ENCODE peak calls at places on chromosomes 2 and 18, in five cellular contexts. A is tibial nerve, H is stomach, F is hepatocyte, C is RWPE2. U is an unnamed sample.

GRCh38 chr2:203891474-203891873 is 23.9 kb downstream of the CTLA4 start:
- DNase-seq in A (no peak), H (no peak), F (no peak), C (no peak), U (no peak)

GRCh38 chr2:239106314-239106908 is 258.5 kb downstream of the TWIST2 start:
- DNase-seq in A (no peak), H (peak; percentile 64), F (peak; percentile 69), C (no peak), U (no peak)

GRCh38 chr2:96207073-96207777 is 1.4 kb downstream of the STARD7 start:
- DNase-seq in A (no peak), H (no peak), F (no peak), C (no peak), U (no peak)

GRCh38 chr2:187986392-187987105 is 305.1 kb upstream of the GULP1 start:
- DNase-seq in A (no peak), H (no peak), F (no peak), C (no peak), U (no peak)

GRCh38 chr2:107362973-107363372 is 463.7 kb upstream of the RGPD4 start:
- DNase-seq in A (no peak), H (no peak), F (no peak), C (no peak), U (no peak)

GRCh38 chr2:241802421-241802749 is 6.6 kb upstream of the NEU4 start:
- DNase-seq in A (no peak), H (no peak), F (peak; percentile 8), C (no peak), U (peak; percentile 26)

GRCh38 chr18:23943903-23944624 is 70.5 kb upstream of the TTC39C start:
- DNase-seq in A (no peak), H (no peak), F (no peak), C (no peak), U (no peak)

GRCh38 chr2:106851055-106851454 is 34.9 kb downstream of the ST6GAL2 start:
- DNase-seq in A (no peak), H (no peak), F (no peak), C (no peak), U (no peak)

GRCh38 chr18:48228841-48229240 is 180.3 kb downstream of the ZBTB7C start:
- DNase-seq in A (no peak), H (no peak), F (no peak), C (no peak), U (no peak)

GRCh38 chr2:148653437-148653836 is 8.9 kb downstream of the EPC2 start:
- DNase-seq in A (no peak), H (no peak), F (no peak), C (no peak), U (no peak)

GRCh38 chr2:221423212-221423804 is 148.8 kb downstream of the EPHA4 start:
- DNase-seq in A (no peak), H (no peak), F (no peak), C (no peak), U (no peak)

GRCh38 chr2:240469747-240470146 is 34.3 kb downstream of the GPC1 start:
- DNase-seq in A (no peak), H (no peak), F (no peak), C (no peak), U (no peak)

GRCh38 chr2:100176925-100177324 is 34.5 kb upstream of the AFF3 start:
- DNase-seq in A (no peak), H (no peak), F (no peak), C (no peak), U (no peak)

GRCh38 chr2:28199995-28200394 is 192.7 kb upstream of the FOSL2 start:
- DNase-seq in A (no peak), H (no peak), F (no peak), C (no peak), U (no peak)

GRCh38 chr2:46337208-46337994 is 40.2 kb downstream of the EPAS1 start:
- DNase-seq in A (no peak), H (no peak), F (no peak), C (no peak), U (no peak)

GRCh38 chr18:58788971-58789797 is 75.5 kb upstream of the ZNF532 start:
- DNase-seq in A (peak; percentile 31), H (peak; percentile 39), F (peak; percentile 59), C (no peak), U (peak; percentile 28)

GRCh38 chr2:10733584-10733958 is 12.1 kb downstream of the ATP6V1C2 start:
- DNase-seq in A (no peak), H (no peak), F (no peak), C (no peak), U (no peak)

GRCh38 chr2:129860088-129860487 is 119.4 kb upstream of the RAB6C start:
- DNase-seq in A (no peak), H (no peak), F (no peak), C (no peak), U (no peak)

GRCh38 chr2:208978966-208979365 is 444.9 kb upstream of the MAP2 start:
- DNase-seq in A (no peak), H (no peak), F (no peak), C (no peak), U (no peak)

GRCh38 chr2:189370719-189371118 is 70.6 kb upstream of the WDR75 start:
- DNase-seq in A (no peak), H (no peak), F (no peak), C (no peak), U (no peak)

GRCh38 chr18:68176901-68177300 is 538.0 kb downstream of the TMX3 start:
- DNase-seq in A (no peak), H (no peak), F (no peak), C (no peak), U (no peak)

GRCh38 chr2:23556929-23557328 is 171.9 kb downstream of the KLHL29 start:
- DNase-seq in A (no peak), H (no peak), F (no peak), C (no peak), U (no peak)

GRCh38 chr2:237661799-237662328 is 34.5 kb downstream of the LRRFIP1 start:
- DNase-seq in A (no peak), H (no peak), F (no peak), C (no peak), U (no peak)

GRCh38 chr2:86078801-86079545 is 26.7 kb downstream of the POLR1A start:
- DNase-seq in A (no peak), H (peak; percentile 34), F (peak; percentile 38), C (no peak), U (no peak)

GRCh38 chr18:31354990-31355389 is 21.6 kb upstream of the DSG4 start:
- DNase-seq in A (no peak), H (no peak), F (no peak), C (no peak), U (no peak)

GRCh38 chr18:76615065-76615733 is 120.2 kb upstream of the ZNF516 start:
- DNase-seq in A (no peak), H (no peak), F (no peak), C (no peak), U (no peak)

GRCh38 chr18:24262097-24262496 is 123.2 kb downstream of the CABYR start:
- DNase-seq in A (no peak), H (no peak), F (no peak), C (no peak), U (no peak)

GRCh38 chr2:210584834-210585233 is 28.4 kb downstream of the CPS1 start:
- DNase-seq in A (no peak), H (no peak), F (peak; percentile 10), C (no peak), U (no peak)

GRCh38 chr2:71919701-71920100 is 228.0 kb downstream of the CYP26B1 start:
- DNase-seq in A (no peak), H (no peak), F (no peak), C (no peak), U (no peak)

GRCh38 chr2:17894551-17894950 is 16.1 kb downstream of the KCNS3 start:
- DNase-seq in A (no peak), H (no peak), F (no peak), C (no peak), U (peak; percentile 57)

DNA sequence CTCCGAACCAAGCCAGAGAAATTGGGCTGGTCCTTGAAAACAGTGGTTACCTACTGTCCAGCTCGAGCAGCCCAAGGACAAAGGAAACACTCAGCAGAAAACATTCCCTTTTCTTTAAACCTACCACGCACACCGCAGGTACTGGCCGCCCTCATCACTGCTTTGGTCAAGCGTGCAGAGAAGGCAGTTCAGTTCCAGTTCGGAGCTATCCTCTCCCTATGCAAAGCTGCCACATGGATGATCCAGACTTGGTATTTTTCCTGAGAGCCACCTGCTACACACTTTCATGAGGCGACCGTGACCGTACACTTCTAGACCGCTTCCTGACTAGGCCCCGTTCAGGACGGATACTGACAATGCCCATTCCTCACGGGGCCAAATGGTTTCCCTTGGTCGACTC is 4.3 kb upstream of the POLR2D start:
- DNase-seq in A (no peak), H (no peak), F (no peak), C (peak; percentile 12), U (no peak)
- H3K27ac ChIP-seq in A (no peak overlapping the region), H (no peak overlapping the region), F (no peak overlapping the region), C (no peak overlapping the region), U (no peak overlapping the region)

GRCh38 chr2:216698895-216699294 is 3.5 kb upstream of the IGFBP5 start:
- DNase-seq in A (no peak), H (no peak), F (peak; percentile 85), C (no peak), U (no peak)

GRCh38 chr2:216700778-216701177 is 5.4 kb upstream of the IGFBP5 start:
- DNase-seq in A (no peak), H (no peak), F (no peak), C (no peak), U (no peak)

GRCh38 chr2:216698291-216698690 is 2.9 kb upstream of the IGFBP5 start:
- DNase-seq in A (no peak), H (no peak), F (no peak), C (no peak), U (no peak)

GRCh38 chr2:216701544-216701943 is 6.2 kb upstream of the IGFBP5 start:
- DNase-seq in A (no peak), H (no peak), F (no peak), C (no peak), U (no peak)

DNA sequence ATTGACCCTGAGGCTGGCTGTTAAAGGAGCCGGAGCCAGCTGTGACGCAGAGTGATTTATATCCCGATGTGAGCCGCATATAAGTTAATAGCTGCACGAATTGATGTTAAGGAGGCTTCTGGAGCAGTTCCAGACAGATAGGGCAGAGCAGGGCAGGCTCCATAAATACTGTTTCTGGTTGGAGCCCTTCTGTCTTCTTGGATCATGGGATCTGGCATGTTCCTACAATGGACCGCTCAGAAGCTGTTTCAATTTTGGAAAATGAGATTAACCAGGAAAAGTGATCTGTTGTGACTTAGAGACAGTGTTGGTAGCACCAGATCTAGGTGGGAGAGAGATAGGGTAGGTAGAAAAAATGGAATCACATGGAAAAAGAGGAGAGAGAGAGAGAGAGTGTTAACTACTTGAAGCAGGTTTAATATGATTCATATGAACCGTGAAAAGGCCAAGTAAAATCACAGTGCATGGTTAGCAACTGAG is 4.8 kb upstream of the IGFBP5 start:
- DNase-seq in A (no peak), H (no peak), F (no peak), C (no peak), U (no peak)
- H3K27me3 ChIP-seq in A (peaks cover under 1% of the 10 kb centered on the region), H (no peaks in the 10 kb centered on the region), F (no peaks in the 10 kb centered on the region), C (peaks cover 2% of the 10 kb centered on the region), U (no peaks in the 10 kb centered on the region)

GRCh38 chr2:140641163-140641562 is 1489.7 kb downstream of the LRP1B start:
- DNase-seq in A (no peak), H (no peak), F (no peak), C (no peak), U (no peak)
- TF ChIP-seq CTCF in A (no peak), H (no peak), F (no peak), C (no peak), U (no peak)

DNA sequence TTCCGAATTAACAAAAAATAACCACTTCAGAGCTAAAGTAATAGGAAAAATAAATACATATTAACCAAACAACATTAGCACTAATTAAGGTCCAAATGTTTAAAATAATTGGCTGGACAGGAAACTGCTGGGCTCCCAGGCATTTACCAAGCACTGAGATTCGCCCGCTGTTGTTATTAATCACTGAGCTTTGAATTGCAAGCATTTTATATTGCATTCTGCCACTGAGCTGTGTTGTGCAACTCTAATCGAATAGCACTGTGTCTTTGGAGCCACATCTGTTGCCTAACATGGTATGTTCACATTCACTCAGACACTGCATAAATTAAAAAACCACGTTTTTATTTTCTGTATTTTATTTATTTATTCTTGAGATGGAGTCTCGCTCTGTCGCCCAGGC is 88.9 kb downstream of the SOWAHC start:
- DNase-seq in A (no peak), H (no peak), F (no peak), C (no peak), U (no peak)
- H3K27ac ChIP-seq in A (no peak overlapping the region), H (no peak overlapping the region), F (peak overlapping the region; percentile 52), C (peak overlapping the region; percentile 100), U (no peak overlapping the region)

U was measured in psoas muscle.